ENCODE peak calls at places on chromosome 3, in four cellular contexts. One of them, this sample, is unnamed.

GRCh38 chr3:64054488-64054887 is 31.2 kb upstream of the PSMD6 start:
- ATAC-seq in pancreas: no peak
- ATAC-seq in upper lobe of left lung: no peak
- ATAC-seq in HCT116: no peak
- ATAC-seq in this sample: no peak

GRCh38 chr3:117853923-117854322 is 1144.3 kb downstream of the TUSC7 start:
- ATAC-seq in pancreas: peak; percentile 38
- ATAC-seq in upper lobe of left lung: no peak
- ATAC-seq in HCT116: no peak
- ATAC-seq in this sample: no peak

GRCh38 chr3:107208796-107209195 is 168.4 kb upstream of the CCDC54 start:
- ATAC-seq in pancreas: peak; percentile 31
- ATAC-seq in upper lobe of left lung: no peak
- ATAC-seq in HCT116: no peak
- ATAC-seq in this sample: no peak

GRCh38 chr3:65729553-65729952 is 309.2 kb downstream of the MAGI1 start:
- ATAC-seq in pancreas: peak; percentile 63
- ATAC-seq in upper lobe of left lung: peak; percentile 49
- ATAC-seq in HCT116: no peak
- ATAC-seq in this sample: peak; percentile 40

GRCh38 chr3:3802021-3802420 is 2.8 kb downstream of the LRRN1 start:
- ATAC-seq in pancreas: no peak
- ATAC-seq in upper lobe of left lung: no peak
- ATAC-seq in HCT116: no peak
- ATAC-seq in this sample: no peak

GRCh38 chr3:141308588-141309218 is 59.6 kb upstream of the ZBTB38 start:
- ATAC-seq in pancreas: peak; percentile 56
- ATAC-seq in upper lobe of left lung: no peak
- ATAC-seq in HCT116: peak; percentile 63
- ATAC-seq in this sample: no peak

GRCh38 chr3:65146149-65146548 is 458.3 kb upstream of the ADAMTS9 start:
- ATAC-seq in pancreas: peak; percentile 89
- ATAC-seq in upper lobe of left lung: peak; percentile 41
- ATAC-seq in HCT116: peak; percentile 34
- ATAC-seq in this sample: no peak

GRCh38 chr3:158531334-158531733 is 39.7 kb upstream of the MLF1 start:
- ATAC-seq in pancreas: no peak
- ATAC-seq in upper lobe of left lung: no peak
- ATAC-seq in HCT116: no peak
- ATAC-seq in this sample: no peak

GRCh38 chr3:153680526-153680925 is 440.7 kb upstream of the ARHGEF26 start:
- ATAC-seq in pancreas: no peak
- ATAC-seq in upper lobe of left lung: no peak
- ATAC-seq in HCT116: no peak
- ATAC-seq in this sample: no peak

GRCh38 chr3:127684871-127685707 is 12.3 kb downstream of the ABTB1 start:
- ATAC-seq in pancreas: no peak
- ATAC-seq in upper lobe of left lung: no peak
- ATAC-seq in HCT116: no peak
- ATAC-seq in this sample: no peak

GRCh38 chr3:126925411-126926171 is 57.3 kb upstream of the PLXNA1 start:
- ATAC-seq in pancreas: peak; percentile 79
- ATAC-seq in upper lobe of left lung: peak; percentile 58
- ATAC-seq in HCT116: no peak
- ATAC-seq in this sample: no peak

GRCh38 chr3:172106989-172107388 is 67.6 kb downstream of the FNDC3B start:
- ATAC-seq in pancreas: peak; percentile 7
- ATAC-seq in upper lobe of left lung: peak; percentile 80
- ATAC-seq in HCT116: no peak
- ATAC-seq in this sample: no peak

DNA sequence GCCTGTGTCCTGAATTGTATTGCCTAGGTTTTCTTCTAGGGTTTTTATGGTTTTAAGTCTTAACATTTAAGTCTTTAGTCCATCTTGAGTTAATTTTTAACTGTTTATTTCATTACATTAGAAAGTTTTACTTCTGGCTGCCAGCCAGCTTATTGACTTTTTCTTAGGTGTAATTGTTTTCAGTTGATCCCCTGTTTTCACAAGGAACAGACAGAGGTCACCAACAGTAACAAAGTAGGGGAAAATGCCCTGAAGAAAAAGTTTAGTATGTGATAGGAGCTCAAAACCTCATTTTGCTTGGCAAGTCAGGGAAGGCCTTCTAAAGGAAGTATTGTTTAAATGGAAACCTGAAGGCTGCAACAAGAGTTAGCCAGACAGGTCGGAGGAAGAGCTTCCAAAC is 10.4 kb downstream of the WDR48 start:
- ATAC-seq in pancreas: no peak
- ATAC-seq in upper lobe of left lung: no peak
- ATAC-seq in HCT116: no peak
- ATAC-seq in this sample: no peak
- H3K4me3 ChIP-seq in pancreas: no peak overlapping the region
- H3K4me3 ChIP-seq in upper lobe of left lung: no peak overlapping the region
- H3K4me3 ChIP-seq in HCT116: no peak overlapping the region
- H3K4me3 ChIP-seq in this sample: no peak overlapping the region

DNA sequence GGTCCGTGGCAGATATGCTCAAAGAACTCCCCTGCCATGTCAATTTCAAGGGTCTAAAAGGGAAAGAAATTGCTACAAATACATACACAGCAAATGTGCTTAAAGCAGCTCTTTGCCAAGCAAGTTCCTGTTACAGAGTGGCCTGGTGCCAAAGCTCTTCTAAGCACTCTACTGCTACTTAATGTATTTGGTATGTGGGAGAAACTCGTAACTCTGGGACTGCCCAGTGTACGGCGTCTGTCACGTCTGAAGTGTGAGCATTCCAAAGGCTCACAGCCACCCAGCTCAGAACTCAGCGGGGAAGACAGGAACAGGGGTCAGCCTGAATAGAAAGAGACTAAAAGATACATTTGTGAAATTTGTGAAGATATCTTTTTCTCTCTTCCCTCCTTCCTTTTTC is 54.6 kb downstream of the RBMS3 start:
- ATAC-seq in pancreas: peak; percentile 96
- ATAC-seq in upper lobe of left lung: peak; percentile 93
- ATAC-seq in HCT116: peak; percentile 82
- ATAC-seq in this sample: peak; percentile 88
- H3K4me3 ChIP-seq in pancreas: no peak overlapping the region
- H3K4me3 ChIP-seq in upper lobe of left lung: no peak overlapping the region
- H3K4me3 ChIP-seq in HCT116: no peak overlapping the region
- H3K4me3 ChIP-seq in this sample: peak overlapping the region; percentile 45

DNA sequence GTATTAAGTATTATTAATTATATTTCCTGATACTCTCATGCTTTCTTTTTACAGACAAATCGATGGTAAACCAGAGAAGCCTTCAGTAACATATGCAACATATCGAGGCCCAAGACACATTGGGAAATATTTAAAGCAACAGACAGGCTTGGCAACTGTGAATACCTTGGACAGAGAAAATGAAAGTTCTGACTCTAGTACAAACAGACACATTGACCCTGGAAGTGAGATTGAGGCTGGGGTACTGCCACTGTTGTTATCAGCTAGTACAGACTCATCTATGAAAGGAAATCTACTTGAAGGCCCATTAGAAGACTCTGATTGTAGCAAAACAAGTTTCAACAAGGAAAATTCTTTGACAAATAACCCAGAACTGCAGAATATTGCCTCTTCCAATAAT is 50.0 kb downstream of the CRYBG3 start:
- ATAC-seq in pancreas: peak; percentile 23
- ATAC-seq in upper lobe of left lung: peak; percentile 44
- ATAC-seq in HCT116: no peak
- ATAC-seq in this sample: no peak
- H3K4me3 ChIP-seq in pancreas: no peak overlapping the region
- H3K4me3 ChIP-seq in upper lobe of left lung: no peak overlapping the region
- H3K4me3 ChIP-seq in HCT116: no peak overlapping the region
- H3K4me3 ChIP-seq in this sample: no peak overlapping the region

DNA sequence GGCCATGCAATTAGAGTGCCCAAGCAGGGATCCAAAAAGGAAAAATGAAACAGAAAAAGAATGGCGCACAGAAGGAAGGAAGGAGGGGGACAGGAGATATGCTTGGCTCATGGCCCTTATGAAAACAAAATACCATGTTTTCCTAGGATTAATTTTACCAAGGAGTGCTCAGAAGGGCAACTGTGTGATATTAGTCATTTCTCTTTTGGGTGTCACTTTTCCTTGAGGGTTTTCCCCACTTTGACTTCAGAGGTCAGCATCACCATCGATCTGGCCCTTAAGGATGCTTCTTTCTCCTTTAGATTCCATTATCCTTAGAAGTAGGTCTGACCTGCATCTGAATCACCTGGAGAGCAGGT is 1.4 kb downstream of the PARP14 start:
- ATAC-seq in pancreas: no peak
- ATAC-seq in upper lobe of left lung: no peak
- ATAC-seq in HCT116: no peak
- ATAC-seq in this sample: no peak
- H3K4me3 ChIP-seq in pancreas: no peak overlapping the region
- H3K4me3 ChIP-seq in upper lobe of left lung: peak overlapping the region; percentile 93
- H3K4me3 ChIP-seq in HCT116: peak overlapping the region; percentile 77
- H3K4me3 ChIP-seq in this sample: peak overlapping the region; percentile 97

This sample was measured in gastroesophageal sphincter.